ENCODE peak calls at places on chromosomes 5 and 9, in eight cellular contexts. T is choroid plexus epithelial cell, W is psoas muscle, P is HFF-Myc, O is colonic mucosa, A is MM.1S, R is kidney, F is hepatocyte. C is an unnamed sample.

GRCh38 chr9:138053321-138053868 is 175.8 kb downstream of the CACNA1B start:
- DNase-seq in O (no peak), P (no peak), T (no peak), F (no peak), A (no peak), R (peak; percentile 52), W (no peak), C (peak; percentile 9)

GRCh38 chr5:37882636-37883035 is 42.8 kb upstream of the GDNF start:
- DNase-seq in A (no peak), R (no peak), O (no peak), T (peak; percentile 45), W (no peak), F (no peak), P (no peak), C (no peak)

GRCh38 chr9:36945999-36946398 is 88.1 kb downstream of the PAX5 start:
- DNase-seq in R (no peak), A (no peak), T (no peak), W (no peak), O (no peak), F (no peak), P (no peak), C (no peak)

GRCh38 chr5:138274189-138274853 is at the start of gene GFRA3:
- DNase-seq in P (no peak), R (no peak), A (no peak), O (no peak), T (peak; percentile 28), W (no peak), F (peak; percentile 28), C (peak; percentile 30)

GRCh38 chr5:118919016-118919415 is 69.3 kb downstream of the DTWD2 start:
- DNase-seq in F (peak; percentile 27), O (no peak), R (no peak), A (no peak), W (no peak), T (peak; percentile 31), P (peak; percentile 72), C (no peak)

GRCh38 chr5:122264610-122265009 is 47.4 kb upstream of the SNCAIP start:
- DNase-seq in R (no peak), W (no peak), A (no peak), O (no peak), F (no peak), T (no peak), P (no peak), C (no peak)

GRCh38 chr5:154205441-154206117 is 15.0 kb downstream of the GALNT10 start:
- DNase-seq in O (no peak), P (no peak), A (no peak), F (no peak), R (no peak), T (no peak), W (no peak), C (no peak)

GRCh38 chr9:103798620-103799019 is 295.5 kb upstream of the SMC2 start:
- DNase-seq in T (peak; percentile 91), O (no peak), W (no peak), A (peak; percentile 81), P (no peak), R (no peak), F (peak; percentile 15), C (peak; percentile 70)

GRCh38 chr5:107285772-107286171 is 385.0 kb downstream of the EFNA5 start:
- DNase-seq in P (no peak), F (no peak), R (no peak), O (no peak), A (no peak), T (no peak), W (no peak), C (peak; percentile 71)

GRCh38 chr9:133787749-133788015 is 49.5 kb upstream of the SARDH start:
- DNase-seq in A (no peak), T (peak; percentile 33), F (peak; percentile 42), W (no peak), P (no peak), O (peak; percentile 76), R (peak; percentile 83), C (peak; percentile 87)

GRCh38 chr9:93708987-93709302 is 132.6 kb downstream of the PHF2 start:
- DNase-seq in T (no peak), O (no peak), A (no peak), F (no peak), R (no peak), W (no peak), P (no peak), C (no peak)

GRCh38 chr5:79008362-79008761 is 23.3 kb upstream of the ARSB start:
- DNase-seq in T (no peak), R (no peak), A (no peak), F (no peak), P (no peak), O (no peak), W (no peak), C (no peak)

GRCh38 chr9:125646222-125647100 is 60.5 kb downstream of the MAPKAP1 start:
- DNase-seq in F (no peak), T (peak; percentile 52), W (no peak), P (no peak), R (no peak), O (no peak), A (peak; percentile 63), C (peak; percentile 47)

GRCh38 chr9:75378036-75378435 is 289.7 kb downstream of the OSTF1 start:
- DNase-seq in F (peak; percentile 19), P (no peak), T (peak; percentile 68), R (peak; percentile 92), O (peak; percentile 20), A (no peak), W (peak; percentile 76), C (no peak)

GRCh38 chr5:79202076-79202475 is 33.9 kb upstream of the JMY start:
- DNase-seq in T (peak; percentile 30), O (no peak), W (no peak), F (peak; percentile 10), R (no peak), A (no peak), P (no peak), C (no peak)

GRCh38 chr9:97484134-97484533 is 17.3 kb upstream of the TMOD1 start:
- DNase-seq in W (no peak), R (no peak), T (no peak), O (no peak), F (no peak), A (no peak), P (no peak), C (no peak)

GRCh38 chr5:179618923-179619554 is 4.4 kb downstream of the HNRNPH1 start:
- DNase-seq in T (no peak), F (no peak), W (no peak), R (no peak), O (no peak), P (no peak), A (no peak), C (no peak)

GRCh38 chr9:33106827-33107621 is 30.6 kb upstream of the SMU1 start:
- DNase-seq in A (no peak), W (peak; percentile 69), R (no peak), F (peak; percentile 22), T (peak; percentile 68), P (peak; percentile 52), O (no peak), C (no peak)

GRCh38 chr5:140038373-140038957 is 4.6 kb downstream of the NRG2 start:
- DNase-seq in O (no peak), P (no peak), W (no peak), F (no peak), R (no peak), A (peak; percentile 78), T (peak; percentile 67), C (peak; percentile 63)

GRCh38 chr5:528625-529511 is 4.6 kb upstream of the SLC9A3 start:
- DNase-seq in F (no peak), A (peak; percentile 6), W (peak; percentile 14), R (peak; percentile 62), T (no peak), P (no peak), O (no peak), C (peak; percentile 25)

DNA sequence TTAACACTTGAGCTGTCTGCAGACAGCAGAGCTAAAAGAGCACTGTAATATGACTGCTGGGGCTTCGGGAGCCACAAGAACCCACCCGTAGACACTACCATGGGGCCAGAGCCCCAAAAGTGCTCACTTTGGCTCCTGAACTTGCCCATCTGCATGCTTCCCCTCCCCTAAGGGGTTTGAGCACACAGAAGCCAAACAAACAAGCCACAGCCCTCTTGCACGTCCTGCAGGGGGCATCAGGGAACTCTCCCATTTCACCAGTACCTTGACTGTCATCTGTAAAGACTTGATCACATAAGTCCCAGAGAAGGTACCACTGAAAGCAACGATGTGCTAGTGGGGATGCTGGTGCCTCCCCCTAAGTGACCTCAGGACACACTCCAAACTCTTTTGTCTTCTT is 681.8 kb downstream of the SEMA5A start:
- DNase-seq in P (no peak), A (peak; percentile 29), O (no peak), W (no peak), R (no peak), T (peak; percentile 58), F (no peak), C (peak; percentile 63)
- TF ChIP-seq CTCF in P (peak; percentile 71), A (peak; percentile 28), O (no peak), W (no peak), R (no peak), T (peak; percentile 68), F (peak; percentile 22), C (peak; percentile 62)

GRCh38 chr5:29387384-29387783 is 1806.1 kb upstream of the CDH6 start:
- DNase-seq in W (no peak), R (no peak), P (no peak), A (no peak), O (no peak), T (no peak), F (no peak), C (no peak)

DNA sequence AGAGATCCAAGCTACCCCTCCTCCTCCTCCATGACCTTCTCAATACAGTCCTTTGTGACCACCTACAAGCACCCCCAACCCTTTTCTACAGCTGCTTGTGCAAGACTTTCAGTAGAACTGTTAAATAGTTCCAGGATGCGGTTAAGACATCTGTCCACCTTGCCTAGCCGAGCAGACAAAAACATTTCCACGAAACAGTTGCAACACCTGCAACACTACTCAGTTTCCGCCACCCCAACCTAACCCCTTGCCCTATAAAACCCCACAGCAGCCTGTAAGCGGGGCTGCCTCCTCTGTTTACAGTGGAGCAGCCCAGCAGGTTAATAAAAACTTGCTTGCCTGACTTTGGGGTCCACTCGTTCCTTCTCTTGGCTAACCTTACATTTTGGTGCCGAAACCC is 1803.5 kb upstream of the CDH6 start:
- DNase-seq in R (no peak), W (no peak), A (no peak), O (no peak), P (no peak), F (no peak), T (no peak), C (no peak)
- H3K4me3 ChIP-seq in R (no peak overlapping the region), W (no peak overlapping the region), A (no peak overlapping the region), O (no peak overlapping the region), P (no peak overlapping the region), F (no peak overlapping the region), T (no peak overlapping the region), C (no peak overlapping the region)

GRCh38 chr9:4327504-4328191 is 27.8 kb upstream of the GLIS3 start:
- DNase-seq in O (no peak), W (no peak), A (no peak), T (peak; percentile 74), F (no peak), R (no peak), P (peak; percentile 53), C (no peak)
- TF ChIP-seq CTCF in O (no peak), W (no peak), A (no peak), T (peak; percentile 36), F (no peak), R (peak; percentile 15), P (peak; percentile 31), C (no peak)

DNA sequence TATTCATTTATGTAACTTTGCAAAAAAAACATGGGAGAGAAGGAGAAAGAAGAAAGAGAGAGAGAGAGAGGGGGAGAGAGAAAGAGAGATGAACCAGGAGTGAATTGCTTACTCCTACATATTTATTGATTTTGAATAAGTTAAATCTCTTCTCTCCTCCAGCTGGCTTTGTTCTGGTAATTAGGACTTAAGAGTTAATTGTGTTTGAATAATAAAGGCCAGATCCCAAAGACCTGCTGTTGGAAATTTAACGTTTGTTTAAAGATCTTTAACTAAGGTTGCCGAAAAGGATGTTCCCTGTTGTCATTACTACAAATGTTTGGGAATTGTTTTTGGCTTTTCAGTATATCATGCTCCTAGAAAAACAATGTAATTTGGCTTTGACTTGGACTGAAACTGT is 473.0 kb downstream of the TUSC1 start:
- DNase-seq in P (no peak), R (no peak), F (no peak), T (no peak), O (no peak), W (no peak), A (no peak), C (no peak)
- H3K4me3 ChIP-seq in P (no peak overlapping the region), R (no peak overlapping the region), F (no peak overlapping the region), T (no peak overlapping the region), O (no peak overlapping the region), W (no peak overlapping the region), A (no peak overlapping the region), C (no peak overlapping the region)

C was measured in GM12865.